ENCODE peak calls at places on chromosome 1, in ten cellular contexts. O, D, R, J, T, Z, U, V, X and Y are unnamed samples.

GRCh38 chr1:25500694-25501093 is 42.7 kb upstream of the LDLRAP1 start:
- ATAC-seq in O (no peak), D (no peak), R (no peak), J (no peak), T (no peak), Z (no peak), U (no peak), V (no peak), X (no peak), Y (no peak)

GRCh38 chr1:206513312-206514111 is 6.2 kb downstream of the RASSF5 start:
- ATAC-seq in O (no peak), D (peak), R (no peak), J (no peak), T (peak), Z (no peak), U (no peak), V (peak), X (peak), Y (no peak)

GRCh38 chr1:150479370-150479769 is 7.8 kb upstream of the TARS2 start:
- ATAC-seq in O (no peak), D (no peak), R (no peak), J (no peak), T (no peak), Z (no peak), U (no peak), V (no peak), X (no peak), Y (no peak)

GRCh38 chr1:145947551-145947950 is 10.3 kb downstream of the LIX1L start:
- ATAC-seq in O (no peak), D (no peak), R (no peak), J (no peak), T (no peak), Z (no peak), U (no peak), V (no peak), X (no peak), Y (no peak)

GRCh38 chr1:158930504-158930903 is 848 bp upstream of the PYHIN1 start:
- ATAC-seq in O (peak), D (no peak), R (no peak), J (peak), T (no peak), Z (peak), U (peak), V (no peak), X (no peak), Y (peak)

GRCh38 chr1:28668191-28668955 is at the start of gene GMEB1:
- ATAC-seq in O (peak), D (peak), R (peak), J (peak), T (peak), Z (peak), U (peak), V (peak), X (peak), Y (peak)

GRCh38 chr1:172638249-172638648 is 20.7 kb upstream of the FASLG start:
- ATAC-seq in O (no peak), D (no peak), R (no peak), J (no peak), T (no peak), Z (no peak), U (no peak), V (no peak), X (no peak), Y (no peak)

GRCh38 chr1:24080131-24080530 is 31.8 kb downstream of the MYOM3 start:
- ATAC-seq in O (no peak), D (no peak), R (no peak), J (no peak), T (no peak), Z (no peak), U (no peak), V (no peak), X (no peak), Y (no peak)